ENCODE peak calls at places on chromosome 20, in ten cellular contexts. One of them, this sample, is unnamed.

GRCh38 chr20:62449951-62450815 is 22.8 kb upstream of the RBBP8NL start:
- DNase-seq in pancreas: no peak
- DNase-seq in GOT3: no peak
- DNase-seq in HT1080: peak; percentile 13
- DNase-seq in C1 segment of cervical spinal cord: no peak
- DNase-seq in ELR: no peak
- DNase-seq in activated CD4-positive, CD25-positive, alpha-beta regulatory T cell treated with anti-CD3 and anti-CD28 coated beads, Interleukin-2, amount 50 U/mL, for 16 hours: no peak
- DNase-seq in HEK293T: no peak
- DNase-seq in HT-29: peak; percentile 63
- DNase-seq in CD8-positive, alpha-beta memory T cell: no peak
- DNase-seq in this sample: no peak

GRCh38 chr20:11676618-11677289 is 240.9 kb upstream of the BTBD3 start:
- DNase-seq in pancreas: peak; percentile 69
- DNase-seq in GOT3: no peak
- DNase-seq in HT1080: peak; percentile 28
- DNase-seq in C1 segment of cervical spinal cord: peak; percentile 78
- DNase-seq in ELR: peak; percentile 62
- DNase-seq in activated CD4-positive, CD25-positive, alpha-beta regulatory T cell treated with anti-CD3 and anti-CD28 coated beads, Interleukin-2, amount 50 U/mL, for 16 hours: no peak
- DNase-seq in HEK293T: peak; percentile 66
- DNase-seq in HT-29: peak; percentile 69
- DNase-seq in CD8-positive, alpha-beta memory T cell: no peak
- DNase-seq in this sample: peak; percentile 84

GRCh38 chr20:45366631-45367030 is 3.7 kb downstream of the SYS1 start:
- DNase-seq in pancreas: no peak
- DNase-seq in GOT3: no peak
- DNase-seq in HT1080: no peak
- DNase-seq in C1 segment of cervical spinal cord: no peak
- DNase-seq in ELR: no peak
- DNase-seq in activated CD4-positive, CD25-positive, alpha-beta regulatory T cell treated with anti-CD3 and anti-CD28 coated beads, Interleukin-2, amount 50 U/mL, for 16 hours: no peak
- DNase-seq in HEK293T: no peak
- DNase-seq in HT-29: no peak
- DNase-seq in CD8-positive, alpha-beta memory T cell: no peak
- DNase-seq in this sample: no peak

GRCh38 chr20:46348972-46349741 is 40.9 kb upstream of the CDH22 start:
- DNase-seq in pancreas: peak; percentile 68
- DNase-seq in GOT3: no peak
- DNase-seq in HT1080: no peak
- DNase-seq in C1 segment of cervical spinal cord: peak; percentile 82
- DNase-seq in ELR: peak; percentile 63
- DNase-seq in activated CD4-positive, CD25-positive, alpha-beta regulatory T cell treated with anti-CD3 and anti-CD28 coated beads, Interleukin-2, amount 50 U/mL, for 16 hours: peak; percentile 16
- DNase-seq in HEK293T: peak; percentile 72
- DNase-seq in HT-29: peak; percentile 66
- DNase-seq in CD8-positive, alpha-beta memory T cell: peak; percentile 37
- DNase-seq in this sample: no peak

GRCh38 chr20:57793421-57793820 is 83.6 kb upstream of the PMEPA1 start:
- DNase-seq in pancreas: no peak
- DNase-seq in GOT3: no peak
- DNase-seq in HT1080: no peak
- DNase-seq in C1 segment of cervical spinal cord: no peak
- DNase-seq in ELR: no peak
- DNase-seq in activated CD4-positive, CD25-positive, alpha-beta regulatory T cell treated with anti-CD3 and anti-CD28 coated beads, Interleukin-2, amount 50 U/mL, for 16 hours: no peak
- DNase-seq in HEK293T: no peak
- DNase-seq in HT-29: no peak
- DNase-seq in CD8-positive, alpha-beta memory T cell: no peak
- DNase-seq in this sample: peak; percentile 33

GRCh38 chr20:22383156-22383555 is 201.2 kb downstream of the FOXA2 start:
- DNase-seq in pancreas: no peak
- DNase-seq in GOT3: no peak
- DNase-seq in HT1080: peak; percentile 72
- DNase-seq in C1 segment of cervical spinal cord: no peak
- DNase-seq in ELR: no peak
- DNase-seq in activated CD4-positive, CD25-positive, alpha-beta regulatory T cell treated with anti-CD3 and anti-CD28 coated beads, Interleukin-2, amount 50 U/mL, for 16 hours: no peak
- DNase-seq in HEK293T: no peak
- DNase-seq in HT-29: no peak
- DNase-seq in CD8-positive, alpha-beta memory T cell: no peak
- DNase-seq in this sample: no peak

GRCh38 chr20:23586735-23587525 is 18.6 kb upstream of the CST9L start:
- DNase-seq in pancreas: no peak
- DNase-seq in GOT3: no peak
- DNase-seq in HT1080: no peak
- DNase-seq in C1 segment of cervical spinal cord: no peak
- DNase-seq in ELR: no peak
- DNase-seq in activated CD4-positive, CD25-positive, alpha-beta regulatory T cell treated with anti-CD3 and anti-CD28 coated beads, Interleukin-2, amount 50 U/mL, for 16 hours: no peak
- DNase-seq in HEK293T: no peak
- DNase-seq in HT-29: no peak
- DNase-seq in CD8-positive, alpha-beta memory T cell: no peak
- DNase-seq in this sample: no peak

GRCh38 chr20:50586531-50587232 is 76.5 kb downstream of the PTPN1 start:
- DNase-seq in pancreas: no peak
- DNase-seq in GOT3: no peak
- DNase-seq in HT1080: no peak
- DNase-seq in C1 segment of cervical spinal cord: no peak
- DNase-seq in ELR: no peak
- DNase-seq in activated CD4-positive, CD25-positive, alpha-beta regulatory T cell treated with anti-CD3 and anti-CD28 coated beads, Interleukin-2, amount 50 U/mL, for 16 hours: no peak
- DNase-seq in HEK293T: no peak
- DNase-seq in HT-29: no peak
- DNase-seq in CD8-positive, alpha-beta memory T cell: no peak
- DNase-seq in this sample: no peak

GRCh38 chr20:37209661-37210314 is 30.4 kb upstream of the MROH8 start:
- DNase-seq in pancreas: peak; percentile 71
- DNase-seq in GOT3: no peak
- DNase-seq in HT1080: no peak
- DNase-seq in C1 segment of cervical spinal cord: no peak
- DNase-seq in ELR: no peak
- DNase-seq in activated CD4-positive, CD25-positive, alpha-beta regulatory T cell treated with anti-CD3 and anti-CD28 coated beads, Interleukin-2, amount 50 U/mL, for 16 hours: no peak
- DNase-seq in HEK293T: no peak
- DNase-seq in HT-29: no peak
- DNase-seq in CD8-positive, alpha-beta memory T cell: no peak
- DNase-seq in this sample: no peak

GRCh38 chr20:41476013-41476441 is 109.4 kb upstream of the EMILIN3 start:
- DNase-seq in pancreas: peak; percentile 66
- DNase-seq in GOT3: no peak
- DNase-seq in HT1080: peak; percentile 48
- DNase-seq in C1 segment of cervical spinal cord: peak; percentile 46
- DNase-seq in ELR: no peak
- DNase-seq in activated CD4-positive, CD25-positive, alpha-beta regulatory T cell treated with anti-CD3 and anti-CD28 coated beads, Interleukin-2, amount 50 U/mL, for 16 hours: no peak
- DNase-seq in HEK293T: no peak
- DNase-seq in HT-29: no peak
- DNase-seq in CD8-positive, alpha-beta memory T cell: no peak
- DNase-seq in this sample: no peak

GRCh38 chr20:17884318-17885003 is 84.1 kb downstream of the SNX5 start:
- DNase-seq in pancreas: no peak
- DNase-seq in GOT3: no peak
- DNase-seq in HT1080: no peak
- DNase-seq in C1 segment of cervical spinal cord: no peak
- DNase-seq in ELR: no peak
- DNase-seq in activated CD4-positive, CD25-positive, alpha-beta regulatory T cell treated with anti-CD3 and anti-CD28 coated beads, Interleukin-2, amount 50 U/mL, for 16 hours: no peak
- DNase-seq in HEK293T: no peak
- DNase-seq in HT-29: no peak
- DNase-seq in CD8-positive, alpha-beta memory T cell: no peak
- DNase-seq in this sample: no peak

GRCh38 chr20:53834749-53835148 is 235.6 kb downstream of the BCAS1 start:
- DNase-seq in pancreas: no peak
- DNase-seq in GOT3: no peak
- DNase-seq in HT1080: no peak
- DNase-seq in C1 segment of cervical spinal cord: no peak
- DNase-seq in ELR: no peak
- DNase-seq in activated CD4-positive, CD25-positive, alpha-beta regulatory T cell treated with anti-CD3 and anti-CD28 coated beads, Interleukin-2, amount 50 U/mL, for 16 hours: no peak
- DNase-seq in HEK293T: no peak
- DNase-seq in HT-29: no peak
- DNase-seq in CD8-positive, alpha-beta memory T cell: no peak
- DNase-seq in this sample: no peak

GRCh38 chr20:59356662-59357061 is 56.3 kb downstream of the EDN3 start:
- DNase-seq in pancreas: no peak
- DNase-seq in GOT3: no peak
- DNase-seq in HT1080: no peak
- DNase-seq in C1 segment of cervical spinal cord: no peak
- DNase-seq in ELR: no peak
- DNase-seq in activated CD4-positive, CD25-positive, alpha-beta regulatory T cell treated with anti-CD3 and anti-CD28 coated beads, Interleukin-2, amount 50 U/mL, for 16 hours: no peak
- DNase-seq in HEK293T: no peak
- DNase-seq in HT-29: no peak
- DNase-seq in CD8-positive, alpha-beta memory T cell: no peak
- DNase-seq in this sample: no peak

GRCh38 chr20:54063998-54064676 is 6.3 kb downstream of the BCAS1 start:
- DNase-seq in pancreas: no peak
- DNase-seq in GOT3: no peak
- DNase-seq in HT1080: no peak
- DNase-seq in C1 segment of cervical spinal cord: no peak
- DNase-seq in ELR: no peak
- DNase-seq in activated CD4-positive, CD25-positive, alpha-beta regulatory T cell treated with anti-CD3 and anti-CD28 coated beads, Interleukin-2, amount 50 U/mL, for 16 hours: no peak
- DNase-seq in HEK293T: no peak
- DNase-seq in HT-29: no peak
- DNase-seq in CD8-positive, alpha-beta memory T cell: peak; percentile 72
- DNase-seq in this sample: no peak

GRCh38 chr20:52746190-52746589 is 226.0 kb upstream of the TSHZ2 start:
- DNase-seq in pancreas: no peak
- DNase-seq in GOT3: no peak
- DNase-seq in HT1080: no peak
- DNase-seq in C1 segment of cervical spinal cord: no peak
- DNase-seq in ELR: no peak
- DNase-seq in activated CD4-positive, CD25-positive, alpha-beta regulatory T cell treated with anti-CD3 and anti-CD28 coated beads, Interleukin-2, amount 50 U/mL, for 16 hours: no peak
- DNase-seq in HEK293T: no peak
- DNase-seq in HT-29: no peak
- DNase-seq in CD8-positive, alpha-beta memory T cell: no peak
- DNase-seq in this sample: no peak

GRCh38 chr20:48905322-48905647 is 16.2 kb upstream of the ARFGEF2 start:
- DNase-seq in pancreas: no peak
- DNase-seq in GOT3: no peak
- DNase-seq in HT1080: no peak
- DNase-seq in C1 segment of cervical spinal cord: no peak
- DNase-seq in ELR: no peak
- DNase-seq in activated CD4-positive, CD25-positive, alpha-beta regulatory T cell treated with anti-CD3 and anti-CD28 coated beads, Interleukin-2, amount 50 U/mL, for 16 hours: no peak
- DNase-seq in HEK293T: no peak
- DNase-seq in HT-29: no peak
- DNase-seq in CD8-positive, alpha-beta memory T cell: no peak
- DNase-seq in this sample: no peak

GRCh38 chr20:47358672-47359532 is 2.4 kb upstream of the ZMYND8 start:
- DNase-seq in pancreas: peak; percentile 84
- DNase-seq in GOT3: peak; percentile 41
- DNase-seq in HT1080: peak; percentile 89
- DNase-seq in C1 segment of cervical spinal cord: peak; percentile 89
- DNase-seq in ELR: peak; percentile 88
- DNase-seq in activated CD4-positive, CD25-positive, alpha-beta regulatory T cell treated with anti-CD3 and anti-CD28 coated beads, Interleukin-2, amount 50 U/mL, for 16 hours: no peak
- DNase-seq in HEK293T: no peak
- DNase-seq in HT-29: peak; percentile 99
- DNase-seq in CD8-positive, alpha-beta memory T cell: peak; percentile 31
- DNase-seq in this sample: peak; percentile 100

GRCh38 chr20:16821211-16822089 is 73.3 kb downstream of the OTOR start:
- DNase-seq in pancreas: peak; percentile 20
- DNase-seq in GOT3: no peak
- DNase-seq in HT1080: peak; percentile 41
- DNase-seq in C1 segment of cervical spinal cord: no peak
- DNase-seq in ELR: peak; percentile 49
- DNase-seq in activated CD4-positive, CD25-positive, alpha-beta regulatory T cell treated with anti-CD3 and anti-CD28 coated beads, Interleukin-2, amount 50 U/mL, for 16 hours: no peak
- DNase-seq in HEK293T: peak; percentile 62
- DNase-seq in HT-29: peak; percentile 37
- DNase-seq in CD8-positive, alpha-beta memory T cell: no peak
- DNase-seq in this sample: peak; percentile 41